ENCODE peak calls at places on chromosome X, in nine cellular contexts. C is immature natural killer cell; G is pancreas; J is GM03348; H is fibroblast of the conjunctiva; D is ACHN; U is GM12865; L is caudate nucleus; I is stimulated activated CD4-positive, alpha-beta T cell treated with anti-CD3 and anti-CD28 coated beads, Interleukin-15, amount 100 ng/mL, for 1 hour. E is an unnamed sample.

GRCh38 chrX:5780821-5781220 is 447.8 kb downstream of the NLGN4X start:
- DNase-seq in U (no peak), G (no peak), L (no peak), I (no peak), D (no peak), J (no peak), C (no peak), H (no peak), E (no peak)

GRCh38 chrX:129984196-129984962 is 1.9 kb downstream of the BCORL1 start:
- DNase-seq in I (no peak), G (peak), J (peak), D (peak), C (peak), U (peak), H (no peak), L (no peak), E (no peak)

GRCh38 chrX:17397074-17397473 is 22.1 kb downstream of the NHS start:
- DNase-seq in G (no peak), J (peak), L (no peak), D (peak), I (no peak), H (no peak), U (no peak), C (no peak), E (no peak)

GRCh38 chrX:119698835-119699234 is 5.9 kb upstream of the SEPTIN6 start:
- DNase-seq in J (peak), I (no peak), G (no peak), D (peak), L (no peak), U (peak), H (peak), C (no peak), E (no peak)

GRCh38 chrX:124346064-124346876 is at the start of gene SH2D1A:
- DNase-seq in J (no peak), C (peak), H (no peak), I (peak), G (no peak), U (no peak), D (no peak), L (no peak), E (no peak)

GRCh38 chrX:6708041-6708440 is 173.1 kb upstream of the VCX3A start:
- DNase-seq in G (no peak), J (no peak), C (no peak), H (no peak), U (no peak), D (no peak), L (no peak), I (no peak), E (no peak)

GRCh38 chrX:7330971-7331746 is 183.2 kb upstream of the PUDP start:
- DNase-seq in U (no peak), H (peak), J (peak), G (no peak), C (no peak), D (no peak), L (no peak), I (no peak), E (no peak)

GRCh38 chrX:15909605-15910004 is 55.0 kb upstream of the AP1S2 start:
- DNase-seq in D (no peak), L (no peak), H (no peak), C (no peak), J (no peak), I (no peak), G (no peak), U (no peak), E (no peak)

GRCh38 chrX:49846004-49846403 is 16.9 kb downstream of the PAGE4 start:
- DNase-seq in L (no peak), G (no peak), U (peak), H (no peak), D (no peak), J (no peak), C (no peak), I (no peak), E (no peak)

GRCh38 chrX:124212622-124213021 is 119.8 kb upstream of the TEX13D start:
- DNase-seq in I (no peak), J (no peak), H (no peak), C (no peak), U (no peak), L (no peak), G (no peak), D (no peak), E (no peak)

GRCh38 chrX:103423955-103424640 is 47.8 kb downstream of the BEX3 start:
- DNase-seq in H (no peak), D (no peak), J (no peak), C (no peak), L (no peak), G (no peak), I (no peak), U (no peak), E (no peak)

GRCh38 chrX:154486396-154487207 is at the start of gene UBL4A:
- DNase-seq in I (peak), C (peak), L (no peak), H (no peak), U (peak), J (peak), D (peak), G (peak), E (peak)

GRCh38 chrX:136397001-136397400 is 90.7 kb upstream of the BRS3 start:
- DNase-seq in U (no peak), C (no peak), G (no peak), D (no peak), J (no peak), I (no peak), L (no peak), H (no peak), E (no peak)

GRCh38 chrX:129930941-129931410 is 25.0 kb downstream of the UTP14A start:
- DNase-seq in I (no peak), U (peak), C (no peak), J (peak), H (no peak), D (no peak), G (no peak), L (no peak), E (no peak)

GRCh38 chrX:101357166-101357795 is 8.7 kb upstream of the TIMM8A start:
- DNase-seq in J (peak), G (peak), L (no peak), C (no peak), I (no peak), H (no peak), D (peak), U (peak), E (no peak)

GRCh38 chrX:150887906-150888465 is 10.5 kb downstream of the CD99L2 start:
- DNase-seq in L (no peak), G (no peak), D (no peak), H (no peak), J (no peak), U (no peak), I (no peak), C (no peak), E (no peak)

GRCh38 chrX:22742174-22742573 is 257.6 kb upstream of the DDX53 start:
- DNase-seq in J (peak), L (no peak), I (no peak), D (no peak), H (peak), U (no peak), C (no peak), G (no peak), E (no peak)

GRCh38 chrX:32591589-32591988 is 619.8 kb downstream of the DMD start:
- DNase-seq in H (no peak), C (no peak), D (no peak), U (no peak), L (no peak), I (no peak), G (no peak), J (no peak), E (no peak)

GRCh38 chrX:38500886-38501285 is 60.5 kb upstream of the TSPAN7 start:
- DNase-seq in C (no peak), H (no peak), I (no peak), D (no peak), U (no peak), G (no peak), L (no peak), J (no peak), E (no peak)

GRCh38 chrX:112058255-112058654 is 24.3 kb downstream of the TRPC5 start:
- DNase-seq in G (no peak), U (no peak), D (no peak), L (no peak), C (no peak), J (peak), H (no peak), I (no peak), E (no peak)

GRCh38 chrX:3271485-3272186 is 74.8 kb downstream of the MXRA5 start:
- DNase-seq in D (peak), U (no peak), J (peak), L (no peak), H (no peak), G (no peak), I (no peak), C (no peak), E (no peak)

GRCh38 chrX:15151267-15152196 is 118.4 kb downstream of the ASB9 start:
- DNase-seq in G (no peak), J (no peak), H (no peak), D (no peak), C (no peak), U (peak), I (no peak), L (no peak), E (no peak)

GRCh38 chrX:119147486-119147885 is 19.9 kb upstream of the KIAA1210 start:
- DNase-seq in I (no peak), L (no peak), G (no peak), J (no peak), H (no peak), U (no peak), C (no peak), D (no peak), E (no peak)

GRCh38 chrX:16807976-16808542 is 21.8 kb downstream of the TXLNG start:
- DNase-seq in H (peak), C (no peak), J (peak), D (peak), U (no peak), L (no peak), I (no peak), G (no peak), E (no peak)

GRCh38 chrX:13340182-13340791 is 20.4 kb upstream of the ATXN3L start:
- DNase-seq in G (no peak), H (no peak), I (no peak), D (no peak), L (no peak), J (peak), U (no peak), C (no peak), E (no peak)

GRCh38 chrX:15607067-15607466 is 6.3 kb upstream of the ACE2 start:
- DNase-seq in H (no peak), I (no peak), G (no peak), J (no peak), L (no peak), U (no peak), C (no peak), D (no peak), E (no peak)

GRCh38 chrX:91434351-91435168 is at the start of gene PABPC5:
- DNase-seq in J (peak), I (no peak), H (peak), G (peak), C (no peak), D (no peak), U (no peak), L (peak), E (no peak)

GRCh38 chrX:68718443-68718820 is 71.0 kb downstream of the STARD8 start:
- DNase-seq in D (no peak), C (no peak), G (no peak), U (no peak), H (no peak), L (no peak), I (no peak), J (no peak), E (no peak)

GRCh38 chrX:72349190-72349589 is 43.5 kb upstream of the CITED1 start:
- DNase-seq in G (no peak), J (no peak), D (no peak), L (no peak), U (peak), I (no peak), C (no peak), H (no peak), E (no peak)

GRCh38 chrX:40996886-40997530 is 88.2 kb upstream of the USP9X start:
- DNase-seq in J (peak), G (no peak), I (no peak), H (peak), L (no peak), U (peak), C (no peak), D (peak), E (no peak)